ENCODE peak calls at places on chromosomes 7 and 10, in four cellular contexts. N is K562, C is HepG2, O is WTC11. V is an unnamed sample.
A peak's percentile ranks its signal among the peaks of the same experiment; 100 is the strongest.

GRCh38 chr10:36469585-36469984 is 655.8 kb upstream of the ANKRD30A start:
- DNase-seq in N (no peak), C (no peak), O (no peak), V (no peak)

GRCh38 chr7:7408001-7408770 is 127.5 kb downstream of the COL28A1 start:
- DNase-seq in N (no peak), C (no peak), O (no peak), V (no peak)

GRCh38 chr10:118471863-118472262 is 123.6 kb downstream of the PRLHR start:
- DNase-seq in N (no peak), C (no peak), O (no peak), V (no peak)

GRCh38 chr10:63128443-63128842 is 4.7 kb upstream of the NRBF2 start:
- DNase-seq in N (no peak), C (no peak), O (no peak), V (no peak)

GRCh38 chr7:39341083-39341482 is 225.1 kb upstream of the YAE1 start:
- DNase-seq in N (no peak), C (no peak), O (no peak), V (no peak)

GRCh38 chr10:131961777-131962450 is 19.8 kb downstream of the BNIP3 start:
- DNase-seq in N (no peak), C (no peak), O (no peak), V (no peak)

GRCh38 chr10:131022981-131023380 is 288.5 kb downstream of the TCERG1L start:
- DNase-seq in N (no peak), C (no peak), O (no peak), V (no peak)

GRCh38 chr7:30974605-30975256 is 11.0 kb downstream of the GHRHR start:
- DNase-seq in N (peak; percentile 83), C (peak; percentile 60), O (peak; percentile 82), V (peak; percentile 60)

GRCh38 chr10:78316451-78316931 is 282.8 kb downstream of the RPS24 start:
- DNase-seq in N (no peak), C (no peak), O (no peak), V (no peak)

GRCh38 chr7:99180067-99180650 is 27.8 kb downstream of the KPNA7 start:
- DNase-seq in N (no peak), C (no peak), O (no peak), V (no peak)

GRCh38 chr7:25762511-25763119 is 389.4 kb upstream of the NFE2L3 start:
- DNase-seq in N (no peak), C (no peak), O (no peak), V (no peak)

GRCh38 chr10:51005551-51005950 is 68.7 kb upstream of the PRKG1 start:
- DNase-seq in N (no peak), C (no peak), O (no peak), V (no peak)

GRCh38 chr7:150393325-150393724 is 14.2 kb downstream of the ZNF775 start:
- DNase-seq in N (no peak), C (no peak), O (no peak), V (no peak)

GRCh38 chr7:43590862-43591550 is 8.1 kb downstream of the STK17A start:
- DNase-seq in N (no peak), C (no peak), O (no peak), V (peak; percentile 87)

GRCh38 chr10:106705576-106706526 is 458.7 kb downstream of the SORCS1 start:
- DNase-seq in N (peak; percentile 21), C (peak; percentile 48), O (peak; percentile 68), V (no peak)

GRCh38 chr7:151834281-151835035 is 42.5 kb downstream of the PRKAG2 start:
- DNase-seq in N (no peak), C (no peak), O (no peak), V (no peak)

GRCh38 chr10:49053053-49053997 is 62.0 kb downstream of the VSTM4 start:
- DNase-seq in N (no peak), C (no peak), O (no peak), V (peak; percentile 79)

GRCh38 chr10:132238371-132239125 is 51.8 kb downstream of the DPYSL4 start:
- DNase-seq in N (no peak), C (no peak), O (no peak), V (no peak)

GRCh38 chr10:131852161-131852822 is 48.5 kb upstream of the PPP2R2D start:
- DNase-seq in N (no peak), C (no peak), O (no peak), V (no peak)

GRCh38 chr10:89481662-89482061 is 53.7 kb downstream of the SLC16A12 start:
- DNase-seq in N (no peak), C (no peak), O (no peak), V (no peak)

GRCh38 chr7:1096156-1097119 is 8.5 kb downstream of the GPER1 start:
- DNase-seq in N (no peak), C (no peak), O (no peak), V (no peak)

GRCh38 chr10:44399478-44400451 is 14.9 kb upstream of the CXCL12 start:
- DNase-seq in N (no peak), C (no peak), O (no peak), V (no peak)

GRCh38 chr10:62045765-62046521 is 144.4 kb downstream of the ARID5B start:
- DNase-seq in N (no peak), C (peak; percentile 83), O (no peak), V (no peak)

GRCh38 chr7:88278881-88279280 is 27.8 kb downstream of the STEAP4 start:
- DNase-seq in N (no peak), C (no peak), O (no peak), V (no peak)

GRCh38 chr10:124524991-124525653 is 63.5 kb downstream of the LHPP start:
- DNase-seq in N (no peak), C (no peak), O (peak; percentile 11), V (no peak)
- TF ChIP-seq NR2C2 in N (no peak), C (no peak), O (no peak), V (no peak)

GRCh38 chr7:134425777-134426176 is 33.1 kb downstream of the AKR1B1 start:
- DNase-seq in N (no peak), C (no peak), O (no peak), V (no peak)

GRCh38 chr7:134420509-134421125 is 38.3 kb downstream of the AKR1B1 start:
- DNase-seq in N (peak; percentile 71), C (peak; percentile 61), O (peak; percentile 58), V (no peak)

GRCh38 chr7:134421998-134422397 is 36.9 kb downstream of the AKR1B1 start:
- DNase-seq in N (no peak), C (no peak), O (no peak), V (no peak)

GRCh38 chr7:134419875-134420274 is 39.0 kb downstream of the AKR1B1 start:
- DNase-seq in N (peak; percentile 38), C (no peak), O (no peak), V (no peak)

DNA sequence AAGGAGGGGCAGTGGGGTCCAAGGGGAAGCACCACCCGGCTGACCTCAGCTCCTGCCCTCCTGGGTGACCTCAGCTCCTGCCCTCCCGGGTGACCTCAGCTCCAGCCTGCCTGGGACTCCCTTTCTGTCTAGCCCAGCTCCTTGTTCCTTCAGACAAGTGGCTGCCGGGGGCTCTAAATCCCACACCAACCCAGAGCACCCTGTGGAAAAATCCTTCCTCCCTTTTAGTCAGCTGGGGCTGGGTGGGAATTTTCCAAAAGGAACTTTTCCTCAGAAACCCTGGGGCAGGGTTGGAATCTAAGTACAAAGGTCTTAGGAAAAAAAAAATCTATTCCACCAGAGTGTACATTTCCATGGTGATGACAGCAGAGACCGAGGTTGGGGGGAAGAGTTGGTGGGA is 36.3 kb downstream of the AKR1B1 start:
- DNase-seq in N (no peak), C (peak; percentile 9), O (no peak), V (no peak)
- TF ChIP-seq USF2 in N (no peak), C (no peak), O (no peak), V (no peak)

DNA sequence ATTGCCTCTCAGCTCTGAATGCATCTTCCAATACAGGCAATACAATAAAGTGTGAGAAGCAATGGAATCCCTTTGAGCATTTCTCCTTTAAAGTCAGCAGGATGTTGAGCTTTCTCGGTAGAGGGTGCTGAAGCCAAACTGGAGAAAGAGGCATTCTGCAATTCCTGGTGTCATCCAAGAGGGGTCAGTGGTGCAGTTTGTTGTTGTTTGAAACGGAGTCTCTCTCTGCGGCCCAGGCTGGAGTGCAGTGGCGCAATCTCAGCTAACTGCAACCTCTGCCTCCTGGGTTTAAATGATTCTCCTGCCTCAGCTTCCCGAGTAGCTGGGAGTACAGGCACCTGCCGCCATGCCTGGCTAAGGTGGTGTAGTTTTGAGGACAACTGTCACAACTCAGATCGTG is 486.5 kb downstream of the CALN1 start:
- DNase-seq in N (peak; percentile 25), C (peak; percentile 40), O (peak; percentile 51), V (no peak)
- TF ChIP-seq NR2C2 in N (no peak), C (no peak), O (no peak), V (no peak)

DNA sequence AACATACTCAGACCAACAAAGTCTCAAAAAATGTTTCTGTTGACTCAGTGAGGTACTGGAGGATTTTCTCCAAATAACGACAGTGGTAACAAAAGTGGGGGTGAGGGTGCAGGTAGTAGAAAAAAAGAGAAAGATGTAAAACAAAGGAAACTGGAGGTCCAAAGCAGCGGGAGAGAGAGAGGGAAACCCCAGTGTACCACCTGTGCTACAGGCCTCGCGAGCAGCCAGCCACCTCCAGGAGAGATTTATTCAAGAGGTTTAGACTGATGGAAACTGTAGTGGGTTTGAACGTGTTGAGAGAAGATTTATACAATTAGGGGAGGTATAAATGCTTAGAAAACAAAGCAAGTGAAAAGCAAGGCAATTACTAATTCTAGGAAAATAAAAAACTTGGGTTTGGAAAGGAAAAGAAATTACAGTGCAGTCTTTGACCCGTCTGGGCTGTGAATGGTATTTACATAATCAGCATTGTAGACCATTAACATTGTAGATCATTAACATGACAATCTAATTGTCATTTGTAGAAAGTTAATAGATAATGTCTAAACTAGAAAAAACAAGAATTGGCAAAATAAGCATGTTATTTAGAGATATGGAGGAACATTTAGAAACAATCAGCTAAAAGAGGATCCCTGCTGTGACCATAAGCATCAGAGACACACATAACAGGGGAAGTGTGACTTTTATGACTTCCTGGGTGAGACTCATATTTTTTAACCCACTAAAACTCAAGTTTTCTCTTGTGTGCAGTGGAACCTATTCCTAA is 180.0 kb downstream of the RELN start:
- DNase-seq in N (peak; percentile 44), C (no peak), O (no peak), V (no peak)
- TF ChIP-seq USF2 in N (no peak), C (no peak), O (no peak), V (no peak)

V was measured in GM12878.